ENCODE peak calls at places on chromosomes 2 and 18, in six cellular contexts. R is caudate nucleus; X is T-helper 2 cell; I is central memory CD8-positive, alpha-beta T cell; F is upper lobe of right lung; D is stimulated activated CD8-positive, alpha-beta memory T cell treated with anti-CD3 and anti-CD28 coated beads, Interleukin-15, amount 100 ng/mL, for 48 hours. Z is an unnamed sample.
A peak's percentile ranks its signal among the peaks of the same experiment; 100 is the strongest.

GRCh38 chr18:48391863-48392262 is 17.3 kb downstream of the ZBTB7C start:
- DNase-seq in R (no peak), X (no peak), I (no peak), F (no peak), D (no peak), Z (no peak)

GRCh38 chr2:33670392-33670937 is 71.4 kb upstream of the FAM98A start:
- DNase-seq in R (no peak), X (no peak), I (no peak), F (no peak), D (no peak), Z (no peak)

GRCh38 chr2:131049150-131049718 is 44.0 kb downstream of the FAM168B start:
- DNase-seq in R (no peak), X (no peak), I (no peak), F (no peak), D (no peak), Z (no peak)

GRCh38 chr2:168811670-168812069 is 9.2 kb downstream of the NOSTRIN start:
- DNase-seq in R (no peak), X (no peak), I (no peak), F (no peak), D (no peak), Z (no peak)

GRCh38 chr2:158128168-158128973 is 26.7 kb downstream of the UPP2 start:
- DNase-seq in R (no peak), X (no peak), I (no peak), F (no peak), D (no peak), Z (no peak)

GRCh38 chr2:237968048-237968862 is 1.4 kb downstream of the UBE2F start:
- DNase-seq in R (peak; percentile 39), X (no peak), I (no peak), F (peak; percentile 62), D (peak; percentile 10), Z (peak; percentile 93)

GRCh38 chr2:150486539-150487484 is 655 bp downstream of the RND3 start:
- DNase-seq in R (no peak), X (no peak), I (no peak), F (no peak), D (no peak), Z (no peak)

GRCh38 chr2:80304522-80304878 is at the start of gene LRRTM1:
- DNase-seq in R (peak; percentile 41), X (no peak), I (no peak), F (peak; percentile 59), D (no peak), Z (no peak)

GRCh38 chr18:8661754-8662573 is 43.4 kb upstream of the MTCL1 start:
- DNase-seq in R (no peak), X (no peak), I (no peak), F (peak; percentile 32), D (no peak), Z (no peak)

GRCh38 chr2:109497447-109497846 is 116.3 kb downstream of the SEPTIN10 start:
- DNase-seq in R (no peak), X (no peak), I (no peak), F (no peak), D (no peak), Z (no peak)

GRCh38 chr18:57727952-57728807 is 74.9 kb downstream of the ATP8B1 start:
- DNase-seq in R (no peak), X (no peak), I (no peak), F (no peak), D (no peak), Z (no peak)

GRCh38 chr2:12844511-12844910 is 127.8 kb downstream of the TRIB2 start:
- DNase-seq in R (no peak), X (no peak), I (no peak), F (no peak), D (no peak), Z (no peak)

GRCh38 chr2:101816598-101816997 is 119.1 kb downstream of the MAP4K4 start:
- DNase-seq in R (no peak), X (no peak), I (no peak), F (no peak), D (no peak), Z (no peak)

GRCh38 chr2:6723865-6724571 is 141.7 kb downstream of the CMPK2 start:
- DNase-seq in R (no peak), X (no peak), I (no peak), F (no peak), D (no peak), Z (no peak)

GRCh38 chr2:7812231-7812995 is 869.4 kb upstream of the ID2 start:
- DNase-seq in R (no peak), X (no peak), I (no peak), F (no peak), D (no peak), Z (no peak)

GRCh38 chr2:240640939-240641338 is 15.7 kb downstream of the GPR35 start:
- DNase-seq in R (no peak), X (no peak), I (no peak), F (peak; percentile 72), D (no peak), Z (no peak)

GRCh38 chr2:221961561-221961960 is 337.2 kb downstream of the PAX3 start:
- DNase-seq in R (no peak), X (no peak), I (no peak), F (no peak), D (no peak), Z (no peak)

GRCh38 chr18:37304012-37304680 is 261.5 kb downstream of the CELF4 start:
- DNase-seq in R (no peak), X (no peak), I (no peak), F (no peak), D (no peak), Z (no peak)

GRCh38 chr2:133324150-133324561 is 244.1 kb downstream of the NCKAP5 start:
- DNase-seq in R (no peak), X (no peak), I (no peak), F (no peak), D (no peak), Z (no peak)

GRCh38 chr2:138931284-138932256 is 151.4 kb upstream of the NXPH2 start:
- DNase-seq in R (no peak), X (no peak), I (no peak), F (no peak), D (no peak), Z (no peak)

GRCh38 chr2:43604674-43605073 is 8.8 kb upstream of the THADA start:
- DNase-seq in R (no peak), X (no peak), I (no peak), F (no peak), D (no peak), Z (no peak)

GRCh38 chr2:226411727-226412360 is 387.8 kb downstream of the IRS1 start:
- DNase-seq in R (no peak), X (no peak), I (no peak), F (no peak), D (no peak), Z (no peak)

GRCh38 chr2:219435701-219436100 is 1.1 kb downstream of the SPEG start:
- DNase-seq in R (no peak), X (no peak), I (no peak), F (no peak), D (no peak), Z (no peak)

GRCh38 chr18:58249677-58250076 is 205.7 kb downstream of the NEDD4L start:
- DNase-seq in R (no peak), X (no peak), I (no peak), F (no peak), D (no peak), Z (no peak)

GRCh38 chr2:12619975-12620374 is 96.8 kb upstream of the TRIB2 start:
- DNase-seq in R (no peak), X (no peak), I (no peak), F (no peak), D (no peak), Z (no peak)

GRCh38 chr2:218260742-218261423 is at the start of gene GPBAR1:
- DNase-seq in R (no peak), X (no peak), I (no peak), F (peak; percentile 74), D (no peak), Z (no peak)

GRCh38 chr2:167814881-167815718 is 432.3 kb downstream of the STK39 start:
- DNase-seq in R (no peak), X (no peak), I (no peak), F (no peak), D (no peak), Z (no peak)

GRCh38 chr2:18412980-18413793 is 147.3 kb downstream of the RDH14 start:
- DNase-seq in R (no peak), X (no peak), I (no peak), F (no peak), D (no peak), Z (no peak)

GRCh38 chr18:45588831-45589558 is 26.3 kb upstream of the SLC14A2 start:
- DNase-seq in R (no peak), X (no peak), I (no peak), F (no peak), D (no peak), Z (no peak)

GRCh38 chr2:237540823-237541222 is 25.6 kb upstream of the PRLH start:
- DNase-seq in R (no peak), X (no peak), I (no peak), F (no peak), D (no peak), Z (no peak)

GRCh38 chr2:26035110-26035728 is 1.3 kb downstream of the RAB10 start:
- DNase-seq in R (no peak), X (no peak), I (no peak), F (no peak), D (no peak), Z (no peak)

GRCh38 chr2:20578266-20578894 is 72.5 kb downstream of the HS1BP3 start:
- DNase-seq in R (no peak), X (no peak), I (no peak), F (peak; percentile 55), D (no peak), Z (no peak)

GRCh38 chr2:229660951-229661350 is 53.4 kb downstream of the DNER start:
- DNase-seq in R (no peak), X (no peak), I (no peak), F (no peak), D (no peak), Z (no peak)

GRCh38 chr2:168758970-168759820 is 43.2 kb upstream of the NOSTRIN start:
- DNase-seq in R (no peak), X (peak; percentile 23), I (no peak), F (no peak), D (no peak), Z (peak; percentile 1)

Z was measured in GF-D8.